ENCODE peak calls at places on chromosomes 5 and 9, in eight cellular contexts. B, M, Q, Z, N, I, P and O are unnamed samples.

GRCh38 chr9:4572184-4572826 is 82.0 kb downstream of the SLC1A1 start:
- DNase-seq in Q (no peak), I (no peak), N (no peak), M (no peak), P (no peak), Z (no peak), B (no peak), O (no peak)

GRCh38 chr5:52856564-52856963 is 68.8 kb downstream of the ITGA1 start:
- DNase-seq in I (no peak), M (no peak), N (no peak), P (no peak), B (peak), Q (no peak), Z (peak), O (peak)

GRCh38 chr5:33441241-33441844 is 578 bp downstream of the TARS1 start:
- DNase-seq in B (peak), I (no peak), N (peak), Z (peak), P (no peak), M (peak), Q (peak), O (no peak)

GRCh38 chr5:170757182-170757601 is 26.3 kb upstream of the GABRP start:
- DNase-seq in I (peak), Q (peak), P (no peak), B (peak), N (no peak), Z (peak), M (peak), O (no peak)

GRCh38 chr9:20630241-20630943 is 8.1 kb upstream of the MLLT3 start:
- DNase-seq in Q (no peak), P (no peak), M (no peak), B (peak), N (no peak), I (no peak), Z (no peak), O (no peak)

GRCh38 chr5:36692791-36693763 is 86.7 kb downstream of the SLC1A3 start:
- DNase-seq in Z (peak), B (peak), Q (peak), M (peak), I (peak), N (peak), P (no peak), O (no peak)

GRCh38 chr9:116087751-116088194 is 65.8 kb upstream of the PAPPA start:
- DNase-seq in M (peak), P (no peak), I (no peak), N (no peak), B (peak), Z (peak), Q (no peak), O (no peak)

GRCh38 chr9:86405926-86406325 is 51.7 kb upstream of the TUT7 start:
- DNase-seq in B (peak), P (no peak), M (peak), I (no peak), N (no peak), Z (peak), Q (no peak), O (no peak)

GRCh38 chr9:30382271-30382670 is 2002.2 kb upstream of the ACO1 start:
- DNase-seq in I (no peak), M (no peak), N (no peak), Q (no peak), P (no peak), B (no peak), Z (peak), O (no peak)

GRCh38 chr9:105444130-105444529 is 3.7 kb upstream of the FSD1L start:
- DNase-seq in Z (peak), P (no peak), N (no peak), Q (no peak), I (no peak), M (peak), B (peak), O (no peak)

GRCh38 chr5:10533218-10533617 is 30.7 kb upstream of the ANKRD33B start:
- DNase-seq in Q (no peak), N (no peak), M (no peak), Z (no peak), P (no peak), I (peak), B (no peak), O (no peak)

GRCh38 chr9:98873535-98874432 is 66.3 kb downstream of the GALNT12 start:
- DNase-seq in B (peak), P (no peak), N (no peak), Q (no peak), I (peak), M (no peak), Z (peak), O (no peak)

GRCh38 chr5:159571501-159572244 is 241.4 kb upstream of the IL12B start:
- DNase-seq in Q (peak), M (peak), Z (no peak), B (no peak), N (no peak), P (no peak), I (no peak), O (no peak)

GRCh38 chr5:180338001-180338707 is 15.0 kb downstream of the GFPT2 start:
- DNase-seq in Q (no peak), N (no peak), Z (peak), P (no peak), B (peak), I (no peak), M (no peak), O (no peak)

GRCh38 chr5:318341-318897 is 3.1 kb upstream of the AHRR start:
- DNase-seq in Z (peak), B (peak), Q (no peak), I (no peak), N (no peak), M (peak), P (no peak), O (no peak)

GRCh38 chr9:33151007-33151557 is 16.1 kb downstream of the B4GALT1 start:
- DNase-seq in Q (no peak), P (no peak), B (peak), N (no peak), I (peak), Z (peak), M (peak), O (no peak)

GRCh38 chr5:162248107-162248713 is 180.6 kb downstream of the GABRG2 start:
- DNase-seq in B (no peak), Q (peak), M (no peak), Z (no peak), P (no peak), I (no peak), N (no peak), O (peak)

DNA sequence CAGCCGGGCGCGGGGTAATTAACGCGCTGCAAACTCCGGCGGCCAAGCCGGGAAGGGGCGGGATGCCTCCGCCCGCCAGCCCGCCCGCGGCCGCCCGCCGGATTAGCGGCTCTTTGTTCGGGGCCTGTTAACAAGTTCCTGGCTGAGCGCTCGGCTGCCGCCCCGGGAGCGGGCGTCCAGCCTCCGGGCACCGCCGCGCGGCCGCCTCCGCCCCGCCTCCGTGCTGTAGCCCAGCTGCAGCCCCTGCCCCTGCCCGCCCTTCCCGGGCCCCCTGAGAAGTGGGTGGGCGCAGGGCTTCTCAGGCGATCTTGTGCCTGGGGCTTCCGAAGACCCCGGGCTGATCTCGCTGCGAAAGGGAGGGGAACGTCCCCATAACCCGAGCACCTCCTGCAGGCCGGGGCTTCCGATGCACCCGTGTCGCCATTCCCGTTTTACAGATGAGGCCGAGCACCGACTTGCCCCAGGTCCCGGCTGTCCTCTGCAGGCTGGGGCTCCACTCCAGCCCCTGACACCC is 7.6 kb downstream of the UNC5A start:
- DNase-seq in Q (peak), N (no peak), B (peak), P (no peak), M (no peak), I (no peak), Z (peak), O (no peak)
- H3K4me3 ChIP-seq in Q (peak), N (no peak), B (peak), P (peak), M (peak), I (peak), Z (peak), O (no peak)

DNA sequence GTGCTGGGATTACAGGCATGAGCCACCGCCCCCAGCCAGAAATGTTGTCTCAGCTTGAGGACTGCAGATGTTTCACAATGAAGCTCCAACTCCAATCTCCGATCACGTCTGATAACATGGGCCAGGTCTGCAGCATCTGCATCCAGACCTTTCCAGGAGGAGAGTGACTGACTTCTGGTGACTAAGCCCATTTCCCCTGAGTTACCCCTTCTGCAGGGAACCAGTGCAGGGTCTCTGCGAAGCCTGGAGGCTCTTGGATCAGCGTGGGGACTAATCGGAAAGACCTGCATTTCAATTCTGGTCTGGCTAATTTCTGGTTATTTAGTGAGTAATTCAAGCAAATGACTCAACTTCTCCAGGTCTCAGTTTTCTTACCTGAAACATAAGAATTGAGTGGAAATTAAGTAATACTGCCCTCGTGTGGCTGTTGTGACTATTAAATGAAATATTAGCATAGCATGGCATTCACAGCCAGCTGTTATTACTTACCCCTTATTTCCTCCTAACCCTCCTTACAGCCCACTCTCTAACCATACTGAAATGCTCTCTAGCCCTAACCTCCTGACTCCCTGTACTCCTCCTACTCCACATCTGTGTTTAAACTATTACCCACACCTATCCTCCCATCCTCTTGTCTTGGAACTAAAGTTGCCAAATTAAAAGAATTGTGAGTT is 2.2 kb upstream of the GNPDA1 start:
- DNase-seq in N (no peak), Z (peak), B (peak), Q (peak), I (peak), M (peak), P (no peak), O (peak)
- H3K4me3 ChIP-seq in N (no peak), Z (no peak), B (no peak), Q (no peak), I (no peak), M (peak), P (no peak), O (peak)

DNA sequence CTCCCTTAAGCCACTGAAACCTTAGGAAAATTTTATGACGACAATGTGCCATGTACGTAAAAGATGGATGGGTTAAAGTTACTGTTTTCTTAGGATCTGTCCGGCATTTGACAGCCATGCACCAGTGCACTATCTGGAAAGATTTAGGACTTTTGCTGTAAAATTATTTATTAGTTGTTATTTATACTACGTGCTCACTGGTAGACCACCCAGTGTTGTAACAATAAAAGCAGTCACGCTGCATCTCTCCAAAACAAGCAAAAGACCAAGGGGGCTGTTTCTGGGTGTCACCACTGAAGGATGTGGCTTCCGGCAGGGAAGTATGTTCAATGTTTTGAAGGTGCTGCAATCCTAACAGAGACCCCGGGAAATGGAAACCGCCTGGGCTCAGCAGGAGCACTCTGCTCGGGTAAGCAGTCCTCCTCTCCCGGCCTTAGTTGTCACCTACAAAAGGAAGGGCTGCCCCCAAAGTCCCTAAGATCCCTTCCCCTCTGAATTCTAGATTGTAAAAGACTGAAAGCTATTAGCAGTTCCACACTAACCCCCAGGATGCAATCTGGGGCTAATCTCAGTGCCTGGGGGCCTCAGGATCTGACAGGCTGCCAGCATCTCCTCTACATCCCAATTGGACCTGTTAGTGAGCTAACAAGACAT is 38.6 kb downstream of the SAXO1 start:
- DNase-seq in Q (peak), I (no peak), N (no peak), M (no peak), Z (no peak), P (no peak), B (no peak), O (no peak)
- H3K4me3 ChIP-seq in Q (no peak), I (no peak), N (no peak), M (no peak), Z (no peak), P (no peak), B (no peak), O (no peak)

DNA sequence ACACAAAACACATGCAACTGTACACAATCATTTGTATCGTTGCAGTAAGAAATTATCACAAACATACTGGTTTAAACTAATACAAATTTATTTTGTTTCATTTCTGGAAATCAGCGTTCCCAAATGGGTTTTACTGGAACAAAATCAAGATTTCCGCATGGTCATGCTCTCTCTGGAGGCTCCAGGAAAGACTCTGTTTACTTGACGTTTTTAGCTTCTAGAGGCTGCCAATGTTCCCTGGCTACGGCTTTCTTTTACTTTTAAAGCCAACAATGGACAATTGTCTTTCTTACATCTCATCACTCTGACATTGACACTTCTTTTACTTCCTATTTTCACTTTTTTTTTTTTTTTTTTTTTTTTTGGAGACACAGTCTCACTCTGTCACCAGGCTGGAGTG is 793.1 kb downstream of the CDH9 start:
- DNase-seq in N (no peak), Z (no peak), M (no peak), I (no peak), B (no peak), Q (no peak), P (no peak), O (no peak)
- H3K4me3 ChIP-seq in N (no peak), Z (no peak), M (no peak), I (no peak), B (no peak), Q (no peak), P (no peak), O (no peak)

DNA sequence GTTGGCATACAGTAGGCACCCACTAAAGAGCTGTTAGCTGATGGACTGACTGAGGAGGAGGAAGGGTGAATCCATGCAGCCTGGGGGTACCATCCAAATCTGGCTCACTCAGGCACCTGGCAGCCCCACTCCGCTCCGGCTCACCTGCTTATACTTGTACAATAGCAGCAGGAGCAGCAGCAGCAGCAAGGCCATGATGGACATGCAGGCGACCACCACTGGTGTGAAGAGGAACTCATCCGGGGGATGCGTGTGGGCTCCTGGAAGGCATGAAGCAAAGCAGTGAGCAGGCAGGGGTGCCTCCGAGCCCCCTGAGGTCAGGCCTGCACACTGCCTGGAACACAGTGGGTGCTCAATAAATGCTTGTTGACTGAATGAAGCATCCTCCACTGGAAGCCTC is 18.3 kb downstream of the CSF1R start:
- DNase-seq in P (no peak), I (no peak), B (no peak), Q (no peak), N (no peak), M (no peak), Z (no peak), O (no peak)
- H3K4me3 ChIP-seq in P (no peak), I (no peak), B (no peak), Q (no peak), N (no peak), M (no peak), Z (no peak), O (no peak)

GRCh38 chr9:128893354-128893753 is 11.4 kb downstream of the LRRC8A start:
- DNase-seq in Z (no peak), P (no peak), I (no peak), N (no peak), Q (no peak), B (no peak), M (no peak), O (no peak)
- H3K4me3 ChIP-seq in Z (no peak), P (peak), I (no peak), N (no peak), Q (no peak), B (no peak), M (no peak), O (no peak)

GRCh38 chr9:130944510-130945058 is 5.5 kb upstream of the FIBCD1 start:
- DNase-seq in Q (no peak), M (no peak), I (no peak), P (no peak), Z (no peak), B (no peak), N (no peak), O (no peak)

GRCh38 chr9:130948266-130948665 is 9.2 kb upstream of the FIBCD1 start:
- DNase-seq in N (no peak), I (no peak), Q (no peak), P (no peak), Z (no peak), B (no peak), M (no peak), O (no peak)

GRCh38 chr9:130945173-130945572 is 6.1 kb upstream of the FIBCD1 start:
- DNase-seq in N (no peak), Z (no peak), I (no peak), P (no peak), B (no peak), M (no peak), Q (no peak), O (no peak)

GRCh38 chr9:130947618-130948140 is 8.6 kb upstream of the FIBCD1 start:
- DNase-seq in M (no peak), I (no peak), B (no peak), Q (no peak), N (no peak), P (no peak), Z (no peak), O (no peak)

GRCh38 chr9:130946778-130947617 is 8.0 kb upstream of the FIBCD1 start:
- DNase-seq in Q (no peak), M (peak), Z (peak), P (no peak), B (peak), I (no peak), N (no peak), O (peak)
- H3K4me3 ChIP-seq in Q (no peak), M (peak), Z (no peak), P (no peak), B (no peak), I (no peak), N (no peak), O (no peak)